ENCODE peak calls at places on chromosomes 11 and 22, in four cellular contexts. Q, K, O and C are unnamed samples.

GRCh38 chr11:109730669-109731068 is 308.7 kb downstream of the C11orf87 start:
- DNase-seq in Q (no peak), K (no peak), O (no peak), C (no peak)

GRCh38 chr22:37492428-37493344 is 6.5 kb upstream of the MFNG start:
- DNase-seq in Q (no peak), K (peak; percentile 53), O (peak; percentile 41), C (peak; percentile 66)

GRCh38 chr11:114892381-114893197 is 214.3 kb downstream of the NXPE2 start:
- DNase-seq in Q (no peak), K (no peak), O (no peak), C (no peak)

GRCh38 chr22:19823191-19823590 is 31.5 kb downstream of the GNB1L start:
- DNase-seq in Q (no peak), K (no peak), O (no peak), C (peak; percentile 12)

GRCh38 chr22:46633334-46633890 is 13.2 kb downstream of the GRAMD4 start:
- DNase-seq in Q (no peak), K (no peak), O (no peak), C (no peak)

GRCh38 chr11:128877726-128878125 is 10.6 kb upstream of the KCNJ1 start:
- DNase-seq in Q (no peak), K (no peak), O (no peak), C (no peak)

GRCh38 chr22:36715647-36716046 is 12.1 kb upstream of the CACNG2 start:
- DNase-seq in Q (no peak), K (no peak), O (no peak), C (no peak)

GRCh38 chr11:61488651-61489291 is 19.8 kb upstream of the LRRC10B start:
- DNase-seq in Q (no peak), K (no peak), O (no peak), C (no peak)

GRCh38 chr11:67608486-67608885 is 1.8 kb downstream of the NDUFV1 start:
- DNase-seq in Q (no peak), K (no peak), O (no peak), C (no peak)

GRCh38 chr11:72750086-72750485 is 2.1 kb downstream of the ARAP1 start:
- DNase-seq in Q (no peak), K (no peak), O (no peak), C (no peak)

GRCh38 chr11:123560001-123560400 is 94.4 kb downstream of the SCN3B start:
- DNase-seq in Q (no peak), K (no peak), O (no peak), C (no peak)